ENCODE peak calls at places on chromosomes 2 and 18, in four cellular contexts. O is breast epithelium, P is left ventricle myocardium inferior, T is A549. I is an unnamed sample. For H3K9me3, the result is how much of the 10 kb centered on the place peaks cover.

GRCh38 chr2:136206613-136207012 is 88.7 kb upstream of the CXCR4 start:
- DNase-seq in O (no peak), P (no peak), T (no peak), I (no peak)

GRCh38 chr2:170258382-170258781 is 80.4 kb downstream of the MYO3B start:
- DNase-seq in O (no peak), P (no peak), T (no peak), I (no peak)

GRCh38 chr18:76367168-76367785 is 127.8 kb downstream of the ZNF516 start:
- DNase-seq in O (peak), P (no peak), T (no peak), I (no peak)

GRCh38 chr2:23280401-23280800 is 104.6 kb upstream of the KLHL29 start:
- DNase-seq in O (no peak), P (no peak), T (no peak), I (no peak)

GRCh38 chr2:207484444-207485391 is 45.0 kb upstream of the CREB1 start:
- DNase-seq in O (no peak), P (no peak), T (no peak), I (no peak)

GRCh38 chr2:132736059-132736458 is 66.1 kb upstream of the LYPD1 start:
- DNase-seq in O (no peak), P (no peak), T (no peak), I (no peak)

GRCh38 chr18:4134691-4135090 is 320.4 kb downstream of the DLGAP1 start:
- DNase-seq in O (no peak), P (no peak), T (no peak), I (no peak)

GRCh38 chr2:241150660-241151530 is 628 bp downstream of the PPP1R7 start:
- DNase-seq in O (no peak), P (no peak), T (no peak), I (peak)

GRCh38 chr2:16194931-16195680 is 254.8 kb downstream of the MYCN start:
- DNase-seq in O (no peak), P (no peak), T (no peak), I (no peak)

DNA sequence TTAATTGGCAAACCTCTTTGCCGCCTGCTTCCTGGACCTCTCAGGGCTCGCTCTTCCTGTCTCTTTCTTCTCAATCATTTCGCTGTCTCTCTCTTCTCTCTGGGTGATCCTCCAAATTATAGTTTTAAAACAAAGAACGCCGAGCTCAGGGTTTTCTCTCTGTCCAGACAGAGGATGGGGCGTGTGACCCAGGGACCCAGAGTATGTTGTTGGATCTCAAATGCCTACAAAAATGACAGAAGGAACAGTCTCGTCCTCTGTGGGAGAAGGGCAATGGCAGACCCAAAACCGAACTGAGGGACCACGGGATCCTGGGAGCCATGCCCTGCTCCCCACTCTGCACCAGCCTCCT is 88.5 kb downstream of the EIPR1 start:
- DNase-seq in O (no peak), P (no peak), T (no peak), I (no peak)
- H3K9me3 ChIP-seq in O (under half), P (under half), T (under half), I (under half)

GRCh38 chr2:81194176-81194575 is 889.6 kb upstream of the LRRTM1 start:
- DNase-seq in O (no peak), P (no peak), T (no peak), I (peak)
- H3K9me3 ChIP-seq in O (under half), P (under half), T (under half), I (under half)

GRCh38 chr2:159194241-159194640 is 92.3 kb downstream of the WDSUB1 start:
- DNase-seq in O (no peak), P (no peak), T (no peak), I (no peak)
- H3K9me3 ChIP-seq in O (under half), P (under half), T (under half), I (under half)

GRCh38 chr2:83573060-83573459 is 886.0 kb downstream of the SUCLG1 start:
- DNase-seq in O (no peak), P (no peak), T (no peak), I (no peak)
- H3K9me3 ChIP-seq in O (under half), P (under half), T (under half), I (under half)

DNA sequence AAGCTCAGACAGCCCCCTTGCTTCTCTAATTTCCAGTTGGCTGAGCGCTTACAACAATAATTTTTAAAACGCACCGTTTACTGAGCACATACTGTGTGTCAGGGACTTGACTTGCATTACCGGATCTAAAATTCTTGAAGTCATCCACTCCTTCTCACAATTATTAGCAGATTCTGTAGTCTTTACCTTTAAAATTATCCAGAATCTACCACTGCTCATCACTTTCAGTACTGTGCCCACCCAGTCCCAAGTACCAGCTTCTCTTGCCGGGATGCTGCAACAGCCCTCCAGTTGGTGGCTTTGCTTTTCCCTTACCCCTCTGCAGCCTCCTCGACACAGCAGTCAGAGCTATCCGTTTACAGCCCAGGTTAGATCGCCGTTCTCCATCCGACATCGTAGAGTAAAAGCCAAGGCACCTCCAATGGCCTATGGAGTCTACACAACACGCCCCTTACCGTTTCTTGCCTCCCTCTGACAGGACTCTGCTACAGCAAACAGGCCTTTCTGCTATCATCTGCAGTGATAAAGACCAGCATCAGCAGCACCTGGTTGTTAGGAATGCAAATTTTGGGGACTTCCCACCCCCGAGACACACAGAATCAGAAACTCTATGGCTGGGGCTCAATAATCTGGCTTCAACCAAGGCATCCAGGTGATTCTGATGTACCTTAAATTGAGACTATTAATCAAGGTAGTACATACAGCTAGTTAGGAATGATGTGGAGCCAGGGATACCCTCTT is 75.2 kb upstream of the TSPYL6 start:
- DNase-seq in O (no peak), P (no peak), T (no peak), I (no peak)
- H3K9me3 ChIP-seq in O (under half), P (under half), T (under half), I (under half)

GRCh38 chr18:8933714-8934284 is 168.7 kb upstream of the NDUFV2 start:
- DNase-seq in O (no peak), P (no peak), T (no peak), I (no peak)

GRCh38 chr18:8930990-8931648 is 171.4 kb upstream of the NDUFV2 start:
- DNase-seq in O (no peak), P (no peak), T (no peak), I (no peak)

GRCh38 chr18:8926464-8926863 is 176.0 kb upstream of the NDUFV2 start:
- DNase-seq in O (no peak), P (no peak), T (no peak), I (no peak)

GRCh38 chr18:8932866-8933265 is 169.6 kb upstream of the NDUFV2 start:
- DNase-seq in O (no peak), P (no peak), T (no peak), I (no peak)

GRCh38 chr18:8929381-8929780 is 173.1 kb upstream of the NDUFV2 start:
- DNase-seq in O (no peak), P (no peak), T (no peak), I (no peak)
- H3K9me3 ChIP-seq in O (under half), P (half or more), T (under half), I (under half)

GRCh38 chr2:234203135-234203984 is 152.9 kb downstream of the SPP2 start:
- DNase-seq in O (no peak), P (no peak), T (peak), I (no peak)

GRCh38 chr2:234206738-234207137 is 156.2 kb downstream of the SPP2 start:
- DNase-seq in O (no peak), P (no peak), T (no peak), I (no peak)

GRCh38 chr2:234198976-234199375 is 148.5 kb downstream of the SPP2 start:
- DNase-seq in O (no peak), P (no peak), T (no peak), I (no peak)

GRCh38 chr2:234204480-234204879 is 154.0 kb downstream of the SPP2 start:
- DNase-seq in O (no peak), P (no peak), T (peak), I (no peak)

GRCh38 chr2:234202601-234203000 is 152.1 kb downstream of the SPP2 start:
- DNase-seq in O (no peak), P (no peak), T (no peak), I (no peak)
- H3K9me3 ChIP-seq in O (under half), P (under half), T (under half), I (under half)

GRCh38 chr2:13711154-13711553 is 921.4 kb upstream of the LRATD1 start:
- DNase-seq in O (no peak), P (no peak), T (no peak), I (no peak)
- H3K9me3 ChIP-seq in O (under half), P (under half), T (under half), I (under half)

GRCh38 chr2:69315160-69315761 is 71.8 kb downstream of the GFPT1 start:
- DNase-seq in O (no peak), P (no peak), T (no peak), I (no peak)
- H3K9me3 ChIP-seq in O (under half), P (under half), T (under half), I (under half)